ENCODE peak calls at places on chromosomes 5 and 9, in six cellular contexts. W, Y, N, B, H and J are unnamed samples. For H3K9me3, the result is how much of the 10 kb centered on the place peaks cover.

GRCh38 chr9:21983509-21983908 is 10.7 kb downstream of the CDKN2A start:
- DNase-seq in W (no peak), Y (no peak), N (no peak), B (no peak), H (no peak), J (no peak)

GRCh38 chr9:133112361-133113026 is 8.5 kb downstream of the RALGDS start:
- DNase-seq in W (peak), Y (peak), N (peak), B (peak), H (no peak), J (peak)

GRCh38 chr5:124580925-124581821 is 165.3 kb downstream of the ZNF608 start:
- DNase-seq in W (no peak), Y (no peak), N (no peak), B (no peak), H (no peak), J (no peak)

GRCh38 chr5:112772095-112772494 is 34.4 kb downstream of the APC start:
- DNase-seq in W (no peak), Y (no peak), N (peak), B (no peak), H (peak), J (no peak)

GRCh38 chr9:36499156-36499886 is 73.4 kb upstream of the MELK start:
- DNase-seq in W (no peak), Y (no peak), N (no peak), B (no peak), H (no peak), J (no peak)

GRCh38 chr9:106893088-106893487 is 30.1 kb downstream of the ZNF462 start:
- DNase-seq in W (no peak), Y (no peak), N (peak), B (no peak), H (peak), J (no peak)

GRCh38 chr5:107887181-107887580 is 216.4 kb upstream of the EFNA5 start:
- DNase-seq in W (no peak), Y (no peak), N (no peak), B (no peak), H (no peak), J (no peak)

GRCh38 chr5:61516946-61517345 is 184.9 kb downstream of the ZSWIM6 start:
- DNase-seq in W (no peak), Y (no peak), N (no peak), B (no peak), H (no peak), J (no peak)

GRCh38 chr5:138246822-138247221 is 27.6 kb downstream of the GFRA3 start:
- DNase-seq in W (no peak), Y (no peak), N (no peak), B (no peak), H (no peak), J (no peak)

GRCh38 chr5:122258241-122258640 is 53.8 kb upstream of the SNCAIP start:
- DNase-seq in W (no peak), Y (no peak), N (no peak), B (no peak), H (no peak), J (no peak)

GRCh38 chr5:122252319-122252718 is 59.7 kb upstream of the SNCAIP start:
- DNase-seq in W (no peak), Y (no peak), N (no peak), B (no peak), H (no peak), J (no peak)

GRCh38 chr5:122256388-122256787 is 55.6 kb upstream of the SNCAIP start:
- DNase-seq in W (no peak), Y (no peak), N (no peak), B (no peak), H (no peak), J (no peak)

GRCh38 chr5:122257000-122257399 is 55.0 kb upstream of the SNCAIP start:
- DNase-seq in W (no peak), Y (no peak), N (no peak), B (no peak), H (no peak), J (no peak)

DNA sequence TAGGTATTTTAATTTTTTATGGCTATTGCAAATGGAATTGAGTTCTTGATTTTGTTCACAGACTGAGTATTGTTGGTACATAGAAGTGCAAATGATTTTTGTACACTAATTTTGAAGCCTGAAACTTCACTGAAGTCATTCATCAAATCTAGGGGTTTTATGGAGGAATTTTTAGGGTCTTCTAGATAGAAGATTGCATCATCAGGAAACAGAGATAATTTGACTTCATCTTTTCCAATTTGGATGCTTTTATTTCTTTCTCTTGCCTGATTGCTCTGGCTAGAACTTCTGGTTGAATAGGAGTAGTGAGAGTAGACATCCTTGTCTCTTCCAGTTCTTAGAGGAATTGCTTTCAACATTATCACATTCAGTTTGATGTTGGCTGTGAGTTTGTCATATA is 58.2 kb upstream of the SNCAIP start:
- DNase-seq in W (no peak), Y (no peak), N (no peak), B (no peak), H (no peak), J (no peak)
- H3K9me3 ChIP-seq in W (under half), Y (under half), N (under half), B (under half), H (under half), J (under half)

DNA sequence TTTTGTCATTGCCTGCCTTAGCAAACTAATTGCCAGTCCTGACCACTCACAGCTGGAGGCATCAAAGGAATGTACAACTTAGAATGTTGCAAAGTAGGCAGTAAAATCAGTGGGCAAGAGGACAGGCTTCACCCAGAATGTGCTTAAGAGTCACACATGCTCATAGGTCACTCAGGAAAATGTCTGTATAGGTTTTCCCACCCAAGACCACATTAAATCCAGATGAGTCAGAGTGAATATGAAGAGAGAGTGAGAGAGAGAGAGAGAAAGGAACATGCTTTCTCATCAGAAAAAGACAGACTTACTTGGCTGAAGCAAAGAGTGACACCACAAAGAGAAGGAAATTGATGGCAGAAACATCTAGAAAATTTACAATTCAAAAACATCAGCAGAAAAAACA is 37.9 kb downstream of the PLEKHG4B start:
- DNase-seq in W (no peak), Y (no peak), N (no peak), B (no peak), H (peak), J (no peak)
- H3K9me3 ChIP-seq in W (under half), Y (under half), N (under half), B (under half), H (under half), J (under half)

DNA sequence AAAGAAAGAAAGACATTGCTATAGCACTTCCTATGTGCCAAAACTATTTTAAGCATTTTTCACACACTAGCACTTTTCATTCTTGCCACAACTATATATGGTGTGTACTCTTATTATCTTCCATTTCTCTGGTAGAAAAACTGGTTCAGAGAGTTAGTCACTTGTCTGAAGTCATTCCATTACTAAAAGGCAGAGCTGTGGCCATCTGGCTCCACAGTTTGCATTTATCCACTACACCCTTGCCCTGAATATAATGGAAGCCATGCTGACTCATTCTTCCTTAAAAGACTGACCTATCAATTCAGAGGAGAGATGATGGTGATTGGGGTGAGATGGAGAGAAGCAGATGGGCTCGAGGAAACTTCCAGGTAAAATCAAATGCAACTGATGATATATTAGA is 310.4 kb upstream of the CTNND2 start:
- DNase-seq in W (no peak), Y (no peak), N (no peak), B (no peak), H (no peak), J (no peak)
- H3K9me3 ChIP-seq in W (under half), Y (under half), N (under half), B (under half), H (under half), J (under half)

DNA sequence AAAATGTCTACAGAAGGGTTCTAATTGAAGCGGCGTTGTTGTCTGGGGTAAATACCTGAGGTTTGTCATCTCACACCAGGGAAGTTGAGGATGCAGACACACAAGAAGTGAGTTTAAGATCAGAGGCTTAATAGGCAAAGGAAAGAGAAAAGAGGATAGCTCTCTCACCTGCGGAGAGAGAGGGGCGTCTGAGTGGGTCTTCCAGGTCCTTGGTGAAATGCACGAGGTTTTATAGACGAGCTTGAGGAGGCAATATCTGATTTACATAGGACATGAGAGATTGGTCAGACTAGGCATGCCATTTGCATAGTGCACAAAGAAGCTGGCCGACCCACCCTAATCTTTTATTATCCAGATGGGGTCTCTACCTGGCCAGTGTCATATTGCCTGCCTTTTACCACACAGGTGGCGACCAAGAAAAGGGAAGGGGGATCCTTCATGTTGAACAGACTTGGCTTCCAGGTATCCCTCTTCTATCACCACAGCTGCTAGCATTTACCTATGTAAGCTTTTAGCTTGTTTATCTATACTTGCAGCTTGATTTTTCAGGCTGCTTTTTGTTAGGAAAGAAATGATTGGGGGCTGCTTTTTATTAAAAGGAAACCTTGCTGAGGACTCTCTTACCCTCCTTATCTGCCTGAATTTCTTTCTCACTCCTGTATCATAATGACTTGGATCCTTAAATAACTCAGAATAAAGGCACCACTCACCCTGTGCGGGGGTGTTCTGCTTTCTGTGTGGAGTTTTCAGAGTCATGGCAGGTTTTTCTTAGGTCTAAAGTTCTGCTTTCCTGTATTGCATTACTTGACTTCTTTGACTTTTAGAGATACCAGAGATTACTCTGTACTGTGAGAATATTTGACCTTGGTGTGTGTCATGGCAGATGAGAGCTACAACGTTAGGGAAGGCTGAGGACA is 9.4 kb upstream of the GLT6D1 start:
- DNase-seq in W (no peak), Y (no peak), N (no peak), B (no peak), H (no peak), J (no peak)
- H3K9me3 ChIP-seq in W (under half), Y (half or more), N (under half), B (under half), H (under half), J (under half)

GRCh38 chr9:24602687-24603352 is 57.1 kb upstream of the IZUMO3 start:
- DNase-seq in W (no peak), Y (no peak), N (no peak), B (no peak), H (no peak), J (no peak)
- H3K9me3 ChIP-seq in W (under half), Y (under half), N (under half), B (under half), H (under half), J (under half)